ENCODE peak calls at places on chromosomes 12 and 14, in six cellular contexts. V is GM23338, Y is lower leg skin, M is fibroblast of the aortic adventitia, Z is GM13977, O is endothelial cell. D is an unnamed sample.

GRCh38 chr12:30880061-30880460 is 46.5 kb upstream of the TSPAN11 start:
- DNase-seq in V (no peak), Y (no peak), M (peak; percentile 8), Z (no peak), O (no peak), D (no peak)

GRCh38 chr12:112894128-112894527 is 12.6 kb upstream of the OAS1 start:
- DNase-seq in V (no peak), Y (no peak), M (no peak), Z (no peak), O (no peak), D (no peak)

GRCh38 chr14:77311217-77311616 is 9.5 kb downstream of the POMT2 start:
- DNase-seq in V (no peak), Y (no peak), M (peak; percentile 48), Z (no peak), O (no peak), D (no peak)

GRCh38 chr14:101192661-101193000 is 289.1 kb upstream of the RTL1 start:
- DNase-seq in V (no peak), Y (peak; percentile 81), M (no peak), Z (no peak), O (no peak), D (no peak)

GRCh38 chr12:97276198-97276580 is 186.4 kb upstream of the RMST start:
- DNase-seq in V (peak; percentile 66), Y (no peak), M (no peak), Z (no peak), O (no peak), D (no peak)

GRCh38 chr12:26334621-26335124 is 139.3 kb downstream of the SSPN start:
- DNase-seq in V (no peak), Y (no peak), M (no peak), Z (no peak), O (no peak), D (no peak)

GRCh38 chr12:104724992-104725585 is 233.0 kb downstream of the SLC41A2 start:
- DNase-seq in V (no peak), Y (no peak), M (no peak), Z (no peak), O (no peak), D (peak; percentile 30)

GRCh38 chr14:77980475-77981321 is 180.8 kb downstream of the ADCK1 start:
- DNase-seq in V (peak; percentile 71), Y (no peak), M (no peak), Z (no peak), O (peak; percentile 18), D (no peak)

GRCh38 chr12:83823386-83824045 is 1089.1 kb downstream of the SLC6A15 start:
- DNase-seq in V (peak; percentile 84), Y (no peak), M (no peak), Z (peak; percentile 16), O (peak; percentile 78), D (peak; percentile 45)
- TF ChIP-seq CTCF in V (peak; percentile 94), Y (no peak), M (no peak), Z (peak; percentile 67), O (peak; percentile 54), D (peak; percentile 61)

GRCh38 chr14:70190156-70190555 is 1.4 kb upstream of the SLC8A3 start:
- DNase-seq in V (no peak), Y (no peak), M (no peak), Z (no peak), O (no peak), D (no peak)

GRCh38 chr14:70186826-70187483 is 1.8 kb downstream of the SLC8A3 start:
- DNase-seq in V (peak; percentile 81), Y (no peak), M (no peak), Z (peak; percentile 67), O (no peak), D (peak; percentile 6)

GRCh38 chr14:70189678-70190077 is 927 bp upstream of the SLC8A3 start:
- DNase-seq in V (peak; percentile 24), Y (no peak), M (no peak), Z (peak; percentile 55), O (no peak), D (no peak)

GRCh38 chr14:70188292-70188607 is 501 bp downstream of the SLC8A3 start:
- DNase-seq in V (peak; percentile 39), Y (no peak), M (no peak), Z (no peak), O (no peak), D (peak; percentile 7)

GRCh38 chr14:70188608-70189540 is at the start of gene SLC8A3:
- DNase-seq in V (peak; percentile 69), Y (no peak), M (peak; percentile 16), Z (peak; percentile 86), O (peak; percentile 55), D (peak; percentile 48)
- TF ChIP-seq CTCF in V (no peak), Y (no peak), M (no peak), Z (peak; percentile 12), O (no peak), D (no peak)

DNA sequence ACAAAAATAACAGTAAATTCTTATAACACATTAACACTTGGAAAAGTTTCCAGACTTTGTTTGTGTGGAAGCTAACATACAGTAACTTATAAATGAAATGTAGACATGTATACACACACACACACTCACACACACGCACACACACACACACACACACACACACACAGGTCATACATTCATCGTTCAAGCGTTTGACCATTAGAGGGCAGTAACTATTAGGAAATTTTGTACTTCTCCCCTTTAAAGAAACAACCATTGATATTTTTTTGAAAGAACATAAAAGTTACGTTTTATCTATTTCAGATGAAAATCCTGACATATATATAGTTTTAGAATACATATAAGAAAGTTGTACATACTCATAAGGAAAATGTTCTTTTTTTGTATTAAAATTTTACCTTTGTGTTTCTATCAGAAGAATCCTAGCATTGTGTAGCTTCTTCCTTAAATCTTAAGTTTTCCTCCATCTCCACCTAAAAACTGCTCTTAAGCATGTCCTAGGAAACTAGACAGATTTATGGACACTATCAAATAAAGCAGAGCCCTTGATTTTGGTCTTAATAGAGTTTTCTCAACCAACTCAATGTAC is 29.0 kb downstream of the PTPRQ start:
- DNase-seq in V (peak; percentile 68), Y (no peak), M (peak; percentile 85), Z (peak; percentile 26), O (no peak), D (peak; percentile 89)
- TF ChIP-seq CTCF in V (peak; percentile 63), Y (no peak), M (peak; percentile 54), Z (peak; percentile 57), O (peak; percentile 47), D (peak; percentile 68)

GRCh38 chr14:91138511-91139359 is 24.9 kb downstream of the DGLUCY start:
- DNase-seq in V (peak; percentile 80), Y (no peak), M (peak; percentile 45), Z (peak; percentile 19), O (peak; percentile 47), D (peak; percentile 49)
- TF ChIP-seq CTCF in V (peak; percentile 79), Y (no peak), M (peak; percentile 47), Z (peak; percentile 65), O (peak; percentile 52), D (peak; percentile 71)

GRCh38 chr14:61260939-61261776 is 20.0 kb downstream of the TMEM30B start:
- DNase-seq in V (no peak), Y (peak; percentile 75), M (peak; percentile 95), Z (no peak), O (no peak), D (peak; percentile 74)
- TF ChIP-seq CTCF in V (no peak), Y (no peak), M (peak; percentile 44), Z (no peak), O (no peak), D (no peak)

D was measured in choroid plexus epithelial cell.